ENCODE peak calls at places on chromosomes 16 and 17, in six cellular contexts. E is lung microvascular endothelial cell, G is ureter, V is amniotic stem cell, W is HFF-Myc, L is NCI-H1092. Z is an unnamed sample.

GRCh38 chr16:68644715-68645493 is at the start of gene CDH3:
- DNase-seq in E (no peak), G (peak; percentile 56), V (no peak), W (no peak), L (no peak), Z (no peak)

GRCh38 chr16:85557976-85558589 is 55.0 kb upstream of the GSE1 start:
- DNase-seq in E (no peak), G (no peak), V (no peak), W (no peak), L (peak; percentile 37), Z (no peak)

GRCh38 chr16:9275386-9275785 is 183.9 kb downstream of the HAPSTR1 start:
- DNase-seq in E (no peak), G (no peak), V (no peak), W (no peak), L (no peak), Z (no peak)

GRCh38 chr17:48611681-48612455 is 1.1 kb upstream of the HOXB7 start:
- DNase-seq in E (no peak), G (no peak), V (no peak), W (no peak), L (peak; percentile 92), Z (no peak)

GRCh38 chr17:2405247-2405926 is 4.5 kb upstream of the MNT start:
- DNase-seq in E (no peak), G (no peak), V (peak; percentile 45), W (no peak), L (no peak), Z (no peak)

GRCh38 chr17:51014129-51014528 is 106.5 kb downstream of the SPAG9 start:
- DNase-seq in E (no peak), G (no peak), V (no peak), W (no peak), L (no peak), Z (peak; percentile 69)

GRCh38 chr17:7798839-7799238 is 35.2 kb upstream of the KDM6B start:
- DNase-seq in E (no peak), G (no peak), V (no peak), W (no peak), L (no peak), Z (no peak)

GRCh38 chr17:67467500-67468481 is 90.7 kb downstream of the PITPNC1 start:
- DNase-seq in E (no peak), G (no peak), V (no peak), W (no peak), L (no peak), Z (no peak)

GRCh38 chr17:30969989-30970680 is 704 bp upstream of the RNF135 start:
- DNase-seq in E (no peak), G (no peak), V (no peak), W (no peak), L (no peak), Z (no peak)

GRCh38 chr17:73956169-73956568 is 247.3 kb upstream of the RPL38 start:
- DNase-seq in E (no peak), G (no peak), V (no peak), W (no peak), L (no peak), Z (no peak)

GRCh38 chr17:59038734-59039133 is 67.9 kb downstream of the TRIM37 start:
- DNase-seq in E (no peak), G (no peak), V (no peak), W (no peak), L (no peak), Z (no peak)

GRCh38 chr16:58094791-58095574 is 34.2 kb downstream of the CFAP20 start:
- DNase-seq in E (no peak), G (no peak), V (no peak), W (no peak), L (no peak), Z (no peak)

GRCh38 chr16:10878644-10879498 is 1.9 kb downstream of the CIITA start:
- DNase-seq in E (peak; percentile 55), G (peak; percentile 65), V (no peak), W (no peak), L (no peak), Z (no peak)

GRCh38 chr17:49843774-49844350 is 4.0 kb downstream of the TAC4 start:
- DNase-seq in E (peak; percentile 74), G (no peak), V (no peak), W (no peak), L (no peak), Z (no peak)

Z was measured in globus pallidus.